ENCODE peak calls at places on chromosomes 5 and 9, in four cellular contexts. C is hepatocyte, I is astrocyte, A is HCT116. O is an unnamed sample.

GRCh38 chr9:130073373-130073772 is 19.7 kb downstream of the GPR107 start:
- DNase-seq in I (peak; percentile 61), A (no peak), C (peak; percentile 69), O (no peak)

GRCh38 chr5:61330341-61330878 is 1.6 kb upstream of the ZSWIM6 start:
- DNase-seq in C (no peak), A (no peak), I (peak; percentile 71), O (peak; percentile 68)

GRCh38 chr5:100595152-100595811 is 60.1 kb downstream of the FAM174A start:
- DNase-seq in A (no peak), C (peak; percentile 72), I (peak; percentile 97), O (peak; percentile 54)

GRCh38 chr9:89743216-89743575 is 138.4 kb downstream of the GADD45G start:
- DNase-seq in I (no peak), A (no peak), C (no peak), O (no peak)

GRCh38 chr5:139895046-139895445 is 99.4 kb downstream of the PSD2 start:
- DNase-seq in I (no peak), C (no peak), A (no peak), O (no peak)

GRCh38 chr9:95570150-95570549 is 53.4 kb upstream of the PTCH1 start:
- DNase-seq in A (no peak), C (no peak), I (peak; percentile 46), O (no peak)

GRCh38 chr5:664994-665360 is 28.2 kb downstream of the TPPP start:
- DNase-seq in A (no peak), I (no peak), C (no peak), O (no peak)

GRCh38 chr5:140806834-140807775 is at the start of gene PCDHA4:
- DNase-seq in C (peak; percentile 88), I (no peak), A (no peak), O (no peak)

GRCh38 chr9:136771907-136772306 is 7.6 kb upstream of the LCN15 start:
- DNase-seq in I (no peak), C (no peak), A (no peak), O (no peak)

GRCh38 chr5:16935271-16936149 is 578 bp downstream of the MYO10 start:
- DNase-seq in I (no peak), C (peak; percentile 72), A (no peak), O (peak; percentile 89)

GRCh38 chr5:149132474-149132873 is 8.8 kb upstream of the ABLIM3 start:
- DNase-seq in A (no peak), C (no peak), I (no peak), O (no peak)

GRCh38 chr5:168114444-168115017 is 176.9 kb upstream of the WWC1 start:
- DNase-seq in C (peak; percentile 77), I (no peak), A (peak; percentile 55), O (peak; percentile 74)

GRCh38 chr9:92377904-92378303 is 26.5 kb downstream of the OGN start:
- DNase-seq in C (no peak), I (no peak), A (no peak), O (no peak)

GRCh38 chr5:102663771-102664530 is 91.2 kb upstream of the PAM start:
- DNase-seq in A (no peak), C (no peak), I (peak; percentile 38), O (peak; percentile 30)

GRCh38 chr9:105369911-105370310 is 77.9 kb upstream of the FSD1L start:
- DNase-seq in C (no peak), A (no peak), I (peak; percentile 72), O (no peak)

GRCh38 chr9:129347323-129348120 is 169.5 kb upstream of the IER5L start:
- DNase-seq in C (no peak), A (no peak), I (no peak), O (no peak)

GRCh38 chr9:109409998-109410397 is 88.1 kb downstream of the PTPN3 start:
- DNase-seq in C (peak; percentile 15), I (no peak), A (no peak), O (no peak)

GRCh38 chr5:151719228-151719861 is 32.6 kb upstream of the SPARC start:
- DNase-seq in A (no peak), I (no peak), C (no peak), O (no peak)

GRCh38 chr9:137194909-137195308 is 5.6 kb downstream of the TPRN start:
- DNase-seq in I (no peak), C (peak; percentile 38), A (no peak), O (no peak)

GRCh38 chr9:136521541-136521940 is 24.3 kb downstream of the NOTCH1 start:
- DNase-seq in C (peak; percentile 49), A (no peak), I (no peak), O (no peak)

GRCh38 chr9:137621131-137621757 is 2.4 kb downstream of the EHMT1 start:
- DNase-seq in A (no peak), C (no peak), I (no peak), O (no peak)

GRCh38 chr9:135761845-135762168 is 59.8 kb downstream of the KCNT1 start:
- DNase-seq in C (no peak), I (no peak), A (no peak), O (no peak)

GRCh38 chr9:133397370-133397769 is 20.4 kb downstream of the REXO4 start:
- DNase-seq in A (no peak), I (no peak), C (no peak), O (no peak)

GRCh38 chr5:170426149-170426767 is 37.1 kb upstream of the KCNMB1 start:
- DNase-seq in I (no peak), A (no peak), C (no peak), O (no peak)

GRCh38 chr5:98827161-98827560 is 53.7 kb downstream of the RGMB start:
- DNase-seq in A (peak; percentile 45), I (peak; percentile 27), C (peak; percentile 39), O (peak; percentile 69)

GRCh38 chr9:114551750-114552685 is 35.6 kb upstream of the ATP6V1G1 start:
- DNase-seq in A (peak; percentile 92), C (peak; percentile 94), I (peak; percentile 99), O (peak; percentile 100)

GRCh38 chr9:99012957-99013512 is 69.3 kb downstream of the COL15A1 start:
- DNase-seq in A (no peak), C (no peak), I (no peak), O (no peak)

GRCh38 chr9:20304001-20304400 is 318.3 kb downstream of the MLLT3 start:
- DNase-seq in I (no peak), A (no peak), C (no peak), O (no peak)

GRCh38 chr5:150434502-150434901 is 15.0 kb downstream of the RPS14 start:
- DNase-seq in I (peak; percentile 72), C (peak; percentile 70), A (no peak), O (peak; percentile 99)

DNA sequence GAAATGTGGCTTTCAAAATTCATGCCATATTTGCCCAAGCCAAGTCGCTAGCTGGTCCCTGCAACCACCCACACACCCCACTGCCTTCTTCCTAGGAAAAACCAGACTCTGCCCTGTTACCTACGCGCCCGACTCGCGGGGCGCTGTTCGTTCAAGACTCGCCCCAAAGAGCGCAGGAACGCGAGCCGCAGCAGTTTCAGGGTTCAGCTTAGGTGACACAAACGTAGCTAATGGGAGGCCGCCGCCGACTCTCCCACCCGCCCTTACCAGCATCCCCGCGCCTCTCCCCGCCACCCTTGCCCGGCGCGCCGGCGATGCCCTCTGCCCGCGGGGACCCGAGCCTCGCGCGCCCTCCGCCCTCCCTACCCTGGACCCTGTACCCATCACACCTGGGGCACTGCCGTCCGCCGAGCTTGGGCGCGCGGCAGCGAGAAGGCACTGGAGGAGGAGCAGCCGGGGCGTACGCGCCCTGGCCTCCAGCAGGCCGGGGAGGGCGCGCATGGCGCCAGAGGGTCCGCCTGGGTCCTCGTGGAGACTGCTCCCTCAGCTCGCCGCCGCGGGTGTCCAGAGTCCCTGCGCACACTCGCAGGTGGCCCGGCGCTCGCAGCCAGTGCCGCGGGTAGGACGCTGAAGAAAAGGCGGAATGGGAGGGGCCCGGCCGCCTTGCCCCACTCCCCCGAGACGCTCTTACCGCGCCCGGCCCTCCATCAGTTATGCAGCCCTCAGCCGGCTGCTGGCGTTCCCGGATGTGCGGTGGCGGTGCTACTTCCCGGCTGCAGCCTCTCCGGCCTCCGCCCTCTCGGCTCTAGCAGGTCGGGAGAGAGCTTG is at the start of gene EMB:
- DNase-seq in I (peak; percentile 24), A (peak; percentile 31), C (peak; percentile 77), O (peak; percentile 67)
- TF ChIP-seq CTCF in I (no peak), A (peak; percentile 26), C (peak; percentile 39), O (peak; percentile 65)

DNA sequence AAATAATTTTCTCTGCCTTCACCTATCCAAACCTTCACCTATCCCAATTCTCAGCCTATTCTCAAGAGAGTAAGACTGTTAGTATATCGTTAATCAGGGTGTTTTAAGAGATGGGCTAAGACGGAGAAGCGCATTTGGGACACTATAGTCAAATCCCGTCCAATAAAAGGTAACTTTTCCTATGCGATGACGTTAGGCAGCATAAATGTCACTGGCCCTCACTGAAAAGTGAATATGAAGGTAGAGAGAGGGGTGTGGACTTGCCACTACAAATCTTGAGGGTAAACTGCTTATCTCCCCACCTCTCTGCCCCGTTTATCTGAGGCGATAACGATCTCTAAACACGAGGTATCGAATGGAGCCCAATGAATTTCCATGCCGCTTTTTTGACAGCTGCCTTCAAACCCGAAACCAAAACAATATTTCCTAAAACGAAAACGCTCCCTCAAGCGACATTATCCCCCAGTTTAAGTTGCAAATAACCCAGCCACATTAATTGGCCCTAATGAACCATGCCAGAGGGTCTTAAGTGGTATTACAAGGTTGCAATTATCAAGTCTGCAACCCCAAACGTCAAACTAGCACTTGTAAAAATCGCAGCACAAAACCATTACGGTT is 1.5 kb downstream of the NR3C1 start:
- DNase-seq in C (peak; percentile 4), A (no peak), I (no peak), O (peak; percentile 14)
- H3K27ac ChIP-seq in C (peak overlapping the region; percentile 100), A (no peak overlapping the region), I (peak overlapping the region; percentile 92), O (peak overlapping the region; percentile 100)

DNA sequence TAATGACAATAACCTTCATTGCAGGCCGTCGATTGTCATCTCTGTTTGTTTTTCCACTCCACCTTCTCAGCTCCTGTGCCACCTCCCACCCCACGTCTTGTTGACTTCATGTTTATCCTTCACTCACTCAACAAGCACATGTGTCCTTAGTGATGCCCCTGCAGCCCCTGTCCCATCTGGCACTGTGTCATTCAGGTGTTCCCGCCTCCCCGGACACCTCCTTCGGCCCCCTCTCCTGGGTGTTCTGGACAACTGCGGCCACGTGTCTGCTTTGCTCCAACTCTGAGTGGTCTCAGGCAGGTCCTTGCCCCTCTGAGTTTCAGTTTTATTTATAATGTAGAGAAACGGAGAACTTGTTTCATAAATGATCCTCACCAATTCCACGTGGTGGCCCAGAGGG is 91.0 kb upstream of the COL5A1 start:
- DNase-seq in A (no peak), I (no peak), C (no peak), O (no peak)
- TF ChIP-seq CTCF in A (peak; percentile 23), I (no peak), C (no peak), O (no peak)

DNA sequence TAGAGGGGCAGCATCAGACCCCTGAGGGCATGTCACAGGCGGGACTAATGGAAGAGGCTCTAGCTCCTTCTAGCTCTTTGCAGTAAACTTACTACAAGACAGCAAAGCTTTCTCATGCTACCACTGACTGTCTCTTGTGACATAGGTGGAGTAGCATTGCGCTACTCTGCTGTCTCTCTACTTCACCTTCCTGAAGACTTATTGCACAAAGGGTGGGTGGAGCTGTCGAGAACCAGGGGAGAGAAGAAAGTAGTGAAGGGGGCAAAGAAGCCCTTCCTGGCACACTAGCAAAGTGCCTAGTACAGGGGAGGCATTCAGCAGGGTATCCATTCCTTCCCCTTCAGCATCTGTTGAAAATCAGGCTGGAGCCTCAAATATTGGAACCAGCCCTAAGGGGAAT is 36.1 kb upstream of the NEK6 start:
- DNase-seq in C (no peak), I (no peak), A (no peak), O (no peak)
- H3K27ac ChIP-seq in C (no peak overlapping the region), I (no peak overlapping the region), A (no peak overlapping the region), O (no peak overlapping the region)